ENCODE peak calls at places on chromosome 11, in seven cellular contexts. One of them, this sample, is unnamed.

GRCh38 chr11:130585545-130585944 is 137.1 kb downstream of the ADAMTS15 start:
- DNase-seq in transverse colon: no peak
- DNase-seq in mucosa of descending colon: no peak
- DNase-seq in mesenteric fat pad: no peak
- DNase-seq in stimulated activated CD4-positive, alpha-beta T cell treated with anti-CD3 and anti-CD28 coated beads, Interleukin-4, amount 100 ng/mL, for 1 hour: no peak
- DNase-seq in thoracic aorta: no peak
- DNase-seq in GF-D8: no peak
- DNase-seq in this sample: peak; percentile 60

GRCh38 chr11:35142481-35143207 is 3.7 kb downstream of the CD44 start:
- DNase-seq in transverse colon: peak; percentile 42
- DNase-seq in thoracic aorta: no peak
- DNase-seq in GF-D8: no peak
- DNase-seq in mesenteric fat pad: no peak
- DNase-seq in mucosa of descending colon: no peak
- DNase-seq in stimulated activated CD4-positive, alpha-beta T cell treated with anti-CD3 and anti-CD28 coated beads, Interleukin-4, amount 100 ng/mL, for 1 hour: peak; percentile 58
- DNase-seq in this sample: peak; percentile 82

GRCh38 chr11:6606471-6607189 is 3.1 kb downstream of the ILK start:
- DNase-seq in GF-D8: peak; percentile 37
- DNase-seq in mesenteric fat pad: peak; percentile 94
- DNase-seq in stimulated activated CD4-positive, alpha-beta T cell treated with anti-CD3 and anti-CD28 coated beads, Interleukin-4, amount 100 ng/mL, for 1 hour: peak; percentile 24
- DNase-seq in transverse colon: peak; percentile 90
- DNase-seq in thoracic aorta: peak; percentile 90
- DNase-seq in mucosa of descending colon: peak; percentile 92
- DNase-seq in this sample: peak; percentile 90

GRCh38 chr11:71144010-71144409 is 108.4 kb downstream of the SHANK2 start:
- DNase-seq in stimulated activated CD4-positive, alpha-beta T cell treated with anti-CD3 and anti-CD28 coated beads, Interleukin-4, amount 100 ng/mL, for 1 hour: no peak
- DNase-seq in transverse colon: no peak
- DNase-seq in mucosa of descending colon: no peak
- DNase-seq in mesenteric fat pad: no peak
- DNase-seq in thoracic aorta: no peak
- DNase-seq in GF-D8: no peak
- DNase-seq in this sample: no peak

GRCh38 chr11:38824573-38824972 is 2226.5 kb upstream of the RAG2 start:
- DNase-seq in transverse colon: no peak
- DNase-seq in GF-D8: no peak
- DNase-seq in stimulated activated CD4-positive, alpha-beta T cell treated with anti-CD3 and anti-CD28 coated beads, Interleukin-4, amount 100 ng/mL, for 1 hour: no peak
- DNase-seq in mesenteric fat pad: no peak
- DNase-seq in mucosa of descending colon: no peak
- DNase-seq in thoracic aorta: no peak
- DNase-seq in this sample: no peak

GRCh38 chr11:15705886-15706285 is 591.2 kb downstream of the INSC start:
- DNase-seq in transverse colon: no peak
- DNase-seq in mesenteric fat pad: no peak
- DNase-seq in GF-D8: no peak
- DNase-seq in stimulated activated CD4-positive, alpha-beta T cell treated with anti-CD3 and anti-CD28 coated beads, Interleukin-4, amount 100 ng/mL, for 1 hour: no peak
- DNase-seq in thoracic aorta: no peak
- DNase-seq in mucosa of descending colon: no peak
- DNase-seq in this sample: no peak

GRCh38 chr11:100918551-100919500 is 210.8 kb downstream of the PGR start:
- DNase-seq in stimulated activated CD4-positive, alpha-beta T cell treated with anti-CD3 and anti-CD28 coated beads, Interleukin-4, amount 100 ng/mL, for 1 hour: no peak
- DNase-seq in mucosa of descending colon: no peak
- DNase-seq in GF-D8: no peak
- DNase-seq in transverse colon: peak; percentile 15
- DNase-seq in thoracic aorta: no peak
- DNase-seq in mesenteric fat pad: no peak
- DNase-seq in this sample: no peak

GRCh38 chr11:71075116-71075720 is 177.2 kb downstream of the SHANK2 start:
- DNase-seq in mucosa of descending colon: no peak
- DNase-seq in GF-D8: no peak
- DNase-seq in thoracic aorta: no peak
- DNase-seq in mesenteric fat pad: no peak
- DNase-seq in transverse colon: no peak
- DNase-seq in stimulated activated CD4-positive, alpha-beta T cell treated with anti-CD3 and anti-CD28 coated beads, Interleukin-4, amount 100 ng/mL, for 1 hour: no peak
- DNase-seq in this sample: no peak

GRCh38 chr11:72239296-72239848 is 4.6 kb downstream of the PHOX2A start:
- DNase-seq in mucosa of descending colon: peak; percentile 76
- DNase-seq in stimulated activated CD4-positive, alpha-beta T cell treated with anti-CD3 and anti-CD28 coated beads, Interleukin-4, amount 100 ng/mL, for 1 hour: no peak
- DNase-seq in transverse colon: peak; percentile 61
- DNase-seq in thoracic aorta: no peak
- DNase-seq in mesenteric fat pad: no peak
- DNase-seq in GF-D8: peak; percentile 17
- DNase-seq in this sample: peak; percentile 8

GRCh38 chr11:31806944-31807790 is 4.0 kb downstream of the PAX6 start:
- DNase-seq in GF-D8: no peak
- DNase-seq in transverse colon: no peak
- DNase-seq in mucosa of descending colon: no peak
- DNase-seq in thoracic aorta: no peak
- DNase-seq in stimulated activated CD4-positive, alpha-beta T cell treated with anti-CD3 and anti-CD28 coated beads, Interleukin-4, amount 100 ng/mL, for 1 hour: no peak
- DNase-seq in mesenteric fat pad: no peak
- DNase-seq in this sample: no peak